ENCODE peak calls at places on chromosomes 12 and 14, in five cellular contexts. One of them, this sample, is unnamed.

GRCh38 chr14:105258846-105259245 is 10.5 kb downstream of the BTBD6 start:
- DNase-seq in stimulated activated CD8-positive, alpha-beta memory T cell treated with anti-CD3 and anti-CD28 coated beads, Interleukin-15, amount 100 ng/mL, for 1 hour: no peak
- DNase-seq in kidney: no peak
- DNase-seq in astrocyte of the cerebellum: no peak
- DNase-seq in central memory CD4-positive, alpha-beta T cell: no peak
- DNase-seq in this sample: no peak

GRCh38 chr14:100417466-100417865 is 94.3 kb downstream of the SLC25A47 start:
- DNase-seq in stimulated activated CD8-positive, alpha-beta memory T cell treated with anti-CD3 and anti-CD28 coated beads, Interleukin-15, amount 100 ng/mL, for 1 hour: no peak
- DNase-seq in kidney: no peak
- DNase-seq in astrocyte of the cerebellum: peak
- DNase-seq in central memory CD4-positive, alpha-beta T cell: no peak
- DNase-seq in this sample: no peak

GRCh38 chr12:84632556-84632955 is 280.0 kb downstream of the SLC6A15 start:
- DNase-seq in stimulated activated CD8-positive, alpha-beta memory T cell treated with anti-CD3 and anti-CD28 coated beads, Interleukin-15, amount 100 ng/mL, for 1 hour: no peak
- DNase-seq in kidney: no peak
- DNase-seq in astrocyte of the cerebellum: no peak
- DNase-seq in central memory CD4-positive, alpha-beta T cell: no peak
- DNase-seq in this sample: no peak

GRCh38 chr12:8609061-8609570 is 3.5 kb downstream of the AICDA start:
- DNase-seq in stimulated activated CD8-positive, alpha-beta memory T cell treated with anti-CD3 and anti-CD28 coated beads, Interleukin-15, amount 100 ng/mL, for 1 hour: no peak
- DNase-seq in kidney: no peak
- DNase-seq in astrocyte of the cerebellum: peak
- DNase-seq in central memory CD4-positive, alpha-beta T cell: no peak
- DNase-seq in this sample: peak

GRCh38 chr12:94173660-94174265 is 25.4 kb downstream of the PLXNC1 start:
- DNase-seq in stimulated activated CD8-positive, alpha-beta memory T cell treated with anti-CD3 and anti-CD28 coated beads, Interleukin-15, amount 100 ng/mL, for 1 hour: no peak
- DNase-seq in kidney: no peak
- DNase-seq in astrocyte of the cerebellum: no peak
- DNase-seq in central memory CD4-positive, alpha-beta T cell: no peak
- DNase-seq in this sample: no peak

GRCh38 chr12:26767116-26767515 is 65.9 kb downstream of the ITPR2 start:
- DNase-seq in stimulated activated CD8-positive, alpha-beta memory T cell treated with anti-CD3 and anti-CD28 coated beads, Interleukin-15, amount 100 ng/mL, for 1 hour: no peak
- DNase-seq in kidney: no peak
- DNase-seq in astrocyte of the cerebellum: no peak
- DNase-seq in central memory CD4-positive, alpha-beta T cell: no peak
- DNase-seq in this sample: no peak

GRCh38 chr12:71455028-71455737 is 15.6 kb downstream of the LGR5 start:
- DNase-seq in stimulated activated CD8-positive, alpha-beta memory T cell treated with anti-CD3 and anti-CD28 coated beads, Interleukin-15, amount 100 ng/mL, for 1 hour: no peak
- DNase-seq in kidney: no peak
- DNase-seq in astrocyte of the cerebellum: no peak
- DNase-seq in central memory CD4-positive, alpha-beta T cell: no peak
- DNase-seq in this sample: no peak

GRCh38 chr14:22200977-22201605 is 387.9 kb downstream of the DAD1 start:
- DNase-seq in stimulated activated CD8-positive, alpha-beta memory T cell treated with anti-CD3 and anti-CD28 coated beads, Interleukin-15, amount 100 ng/mL, for 1 hour: no peak
- DNase-seq in kidney: no peak
- DNase-seq in astrocyte of the cerebellum: peak
- DNase-seq in central memory CD4-positive, alpha-beta T cell: peak
- DNase-seq in this sample: peak

GRCh38 chr12:80593766-80594165 is 113.7 kb upstream of the MYF6 start:
- DNase-seq in stimulated activated CD8-positive, alpha-beta memory T cell treated with anti-CD3 and anti-CD28 coated beads, Interleukin-15, amount 100 ng/mL, for 1 hour: no peak
- DNase-seq in kidney: no peak
- DNase-seq in astrocyte of the cerebellum: peak
- DNase-seq in central memory CD4-positive, alpha-beta T cell: no peak
- DNase-seq in this sample: no peak

GRCh38 chr12:98999569-98999968 is 354.5 kb downstream of the APAF1 start:
- DNase-seq in stimulated activated CD8-positive, alpha-beta memory T cell treated with anti-CD3 and anti-CD28 coated beads, Interleukin-15, amount 100 ng/mL, for 1 hour: no peak
- DNase-seq in kidney: no peak
- DNase-seq in astrocyte of the cerebellum: no peak
- DNase-seq in central memory CD4-positive, alpha-beta T cell: no peak
- DNase-seq in this sample: no peak

GRCh38 chr14:79568566-79568965 is 642.7 kb downstream of the DIO2 start:
- DNase-seq in stimulated activated CD8-positive, alpha-beta memory T cell treated with anti-CD3 and anti-CD28 coated beads, Interleukin-15, amount 100 ng/mL, for 1 hour: no peak
- DNase-seq in kidney: no peak
- DNase-seq in astrocyte of the cerebellum: no peak
- DNase-seq in central memory CD4-positive, alpha-beta T cell: no peak
- DNase-seq in this sample: no peak

GRCh38 chr14:57962293-57962996 is 96.6 kb upstream of the SLC35F4 start:
- DNase-seq in stimulated activated CD8-positive, alpha-beta memory T cell treated with anti-CD3 and anti-CD28 coated beads, Interleukin-15, amount 100 ng/mL, for 1 hour: no peak
- DNase-seq in kidney: no peak
- DNase-seq in astrocyte of the cerebellum: no peak
- DNase-seq in central memory CD4-positive, alpha-beta T cell: no peak
- DNase-seq in this sample: no peak

GRCh38 chr14:38256358-38256840 is 506 bp upstream of the CLEC14A start:
- DNase-seq in stimulated activated CD8-positive, alpha-beta memory T cell treated with anti-CD3 and anti-CD28 coated beads, Interleukin-15, amount 100 ng/mL, for 1 hour: no peak
- DNase-seq in kidney: no peak
- DNase-seq in astrocyte of the cerebellum: no peak
- DNase-seq in central memory CD4-positive, alpha-beta T cell: no peak
- DNase-seq in this sample: no peak

GRCh38 chr14:63852271-63852816 is 460 bp upstream of the SYNE2 start:
- DNase-seq in stimulated activated CD8-positive, alpha-beta memory T cell treated with anti-CD3 and anti-CD28 coated beads, Interleukin-15, amount 100 ng/mL, for 1 hour: no peak
- DNase-seq in kidney: no peak
- DNase-seq in astrocyte of the cerebellum: no peak
- DNase-seq in central memory CD4-positive, alpha-beta T cell: no peak
- DNase-seq in this sample: no peak

GRCh38 chr14:92863281-92863680 is 59.7 kb upstream of the CHGA start:
- DNase-seq in stimulated activated CD8-positive, alpha-beta memory T cell treated with anti-CD3 and anti-CD28 coated beads, Interleukin-15, amount 100 ng/mL, for 1 hour: no peak
- DNase-seq in kidney: no peak
- DNase-seq in astrocyte of the cerebellum: no peak
- DNase-seq in central memory CD4-positive, alpha-beta T cell: no peak
- DNase-seq in this sample: no peak

GRCh38 chr14:104632781-104633180 is 28.2 kb upstream of the TMEM179 start:
- DNase-seq in stimulated activated CD8-positive, alpha-beta memory T cell treated with anti-CD3 and anti-CD28 coated beads, Interleukin-15, amount 100 ng/mL, for 1 hour: no peak
- DNase-seq in kidney: no peak
- DNase-seq in astrocyte of the cerebellum: no peak
- DNase-seq in central memory CD4-positive, alpha-beta T cell: no peak
- DNase-seq in this sample: no peak

GRCh38 chr12:80679346-80680131 is 27.9 kb upstream of the MYF6 start:
- DNase-seq in stimulated activated CD8-positive, alpha-beta memory T cell treated with anti-CD3 and anti-CD28 coated beads, Interleukin-15, amount 100 ng/mL, for 1 hour: no peak
- DNase-seq in kidney: no peak
- DNase-seq in astrocyte of the cerebellum: no peak
- DNase-seq in central memory CD4-positive, alpha-beta T cell: no peak
- DNase-seq in this sample: no peak

GRCh38 chr14:24817638-24818053 is 183.7 kb upstream of the GZMB start:
- DNase-seq in stimulated activated CD8-positive, alpha-beta memory T cell treated with anti-CD3 and anti-CD28 coated beads, Interleukin-15, amount 100 ng/mL, for 1 hour: no peak
- DNase-seq in kidney: no peak
- DNase-seq in astrocyte of the cerebellum: peak
- DNase-seq in central memory CD4-positive, alpha-beta T cell: no peak
- DNase-seq in this sample: no peak

GRCh38 chr12:14834502-14834901 is 8.8 kb downstream of the ART4 start:
- DNase-seq in stimulated activated CD8-positive, alpha-beta memory T cell treated with anti-CD3 and anti-CD28 coated beads, Interleukin-15, amount 100 ng/mL, for 1 hour: no peak
- DNase-seq in kidney: no peak
- DNase-seq in astrocyte of the cerebellum: no peak
- DNase-seq in central memory CD4-positive, alpha-beta T cell: no peak
- DNase-seq in this sample: no peak

GRCh38 chr12:118307069-118307954 is 65.4 kb downstream of the TAOK3 start:
- DNase-seq in stimulated activated CD8-positive, alpha-beta memory T cell treated with anti-CD3 and anti-CD28 coated beads, Interleukin-15, amount 100 ng/mL, for 1 hour: no peak
- DNase-seq in kidney: no peak
- DNase-seq in astrocyte of the cerebellum: peak
- DNase-seq in central memory CD4-positive, alpha-beta T cell: no peak
- DNase-seq in this sample: no peak

GRCh38 chr12:94304566-94305061 is 155.1 kb downstream of the CEP83 start:
- DNase-seq in stimulated activated CD8-positive, alpha-beta memory T cell treated with anti-CD3 and anti-CD28 coated beads, Interleukin-15, amount 100 ng/mL, for 1 hour: no peak
- DNase-seq in kidney: no peak
- DNase-seq in astrocyte of the cerebellum: peak
- DNase-seq in central memory CD4-positive, alpha-beta T cell: no peak
- DNase-seq in this sample: no peak

GRCh38 chr14:55701638-55702037 is 121.6 kb downstream of the KTN1 start:
- DNase-seq in stimulated activated CD8-positive, alpha-beta memory T cell treated with anti-CD3 and anti-CD28 coated beads, Interleukin-15, amount 100 ng/mL, for 1 hour: no peak
- DNase-seq in kidney: no peak
- DNase-seq in astrocyte of the cerebellum: no peak
- DNase-seq in central memory CD4-positive, alpha-beta T cell: no peak
- DNase-seq in this sample: no peak

GRCh38 chr12:98341021-98341420 is 174.4 kb upstream of the TMPO start:
- DNase-seq in stimulated activated CD8-positive, alpha-beta memory T cell treated with anti-CD3 and anti-CD28 coated beads, Interleukin-15, amount 100 ng/mL, for 1 hour: no peak
- DNase-seq in kidney: no peak
- DNase-seq in astrocyte of the cerebellum: no peak
- DNase-seq in central memory CD4-positive, alpha-beta T cell: no peak
- DNase-seq in this sample: no peak

GRCh38 chr12:82655751-82656150 is 31.0 kb upstream of the TMTC2 start:
- DNase-seq in stimulated activated CD8-positive, alpha-beta memory T cell treated with anti-CD3 and anti-CD28 coated beads, Interleukin-15, amount 100 ng/mL, for 1 hour: no peak
- DNase-seq in kidney: no peak
- DNase-seq in astrocyte of the cerebellum: no peak
- DNase-seq in central memory CD4-positive, alpha-beta T cell: no peak
- DNase-seq in this sample: no peak

GRCh38 chr12:54162741-54163140 is 26.0 kb downstream of the SMUG1 start:
- DNase-seq in stimulated activated CD8-positive, alpha-beta memory T cell treated with anti-CD3 and anti-CD28 coated beads, Interleukin-15, amount 100 ng/mL, for 1 hour: no peak
- DNase-seq in kidney: no peak
- DNase-seq in astrocyte of the cerebellum: no peak
- DNase-seq in central memory CD4-positive, alpha-beta T cell: no peak
- DNase-seq in this sample: no peak